ENCODE peak calls at places on chromosome 21, in four cellular contexts. X is colonic mucosa, G is mucosa of descending colon, M is keratinocyte. K is an unnamed sample.

GRCh38 chr21:20443558-20444155 is 554.6 kb upstream of the NCAM2 start:
- DNase-seq in X (no peak), G (no peak), M (no peak), K (no peak)

GRCh38 chr21:45902292-45902995 is 79.1 kb upstream of the COL6A1 start:
- DNase-seq in X (no peak), G (peak; percentile 24), M (no peak), K (no peak)

GRCh38 chr21:37452222-37452621 is 85.6 kb downstream of the DYRK1A start:
- DNase-seq in X (no peak), G (no peak), M (no peak), K (no peak)

GRCh38 chr21:45359451-45360217 is 45.3 kb upstream of the COL18A1 start:
- DNase-seq in X (no peak), G (peak; percentile 44), M (no peak), K (no peak)

GRCh38 chr21:31416465-31416864 is 72.4 kb upstream of the TIAM1 start:
- DNase-seq in X (no peak), G (no peak), M (no peak), K (no peak)

GRCh38 chr21:36499578-36500471 is 19.9 kb upstream of the CLDN14 start:
- DNase-seq in X (peak; percentile 45), G (peak; percentile 69), M (no peak), K (no peak)

GRCh38 chr21:30839304-30839703 is 9.7 kb upstream of the KRTAP7-1 start:
- DNase-seq in X (peak; percentile 18), G (no peak), M (no peak), K (peak; percentile 54)

GRCh38 chr21:16195896-16196443 is 466.2 kb downstream of the USP25 start:
- DNase-seq in X (no peak), G (no peak), M (no peak), K (no peak)

GRCh38 chr21:35303085-35303484 is 254.0 kb upstream of the RUNX1 start:
- DNase-seq in X (no peak), G (no peak), M (peak; percentile 76), K (no peak)

GRCh38 chr21:45078877-45079281 is 4.5 kb downstream of the ADARB1 start:
- DNase-seq in X (no peak), G (no peak), M (no peak), K (no peak)

GRCh38 chr21:26003428-26003827 is 167.1 kb downstream of the APP start:
- DNase-seq in X (no peak), G (no peak), M (no peak), K (no peak)

GRCh38 chr21:34726627-34727337 is 58.0 kb downstream of the CLIC6 start:
- DNase-seq in X (no peak), G (no peak), M (no peak), K (no peak)

GRCh38 chr21:21029159-21029558 is 30.9 kb downstream of the NCAM2 start:
- DNase-seq in X (no peak), G (no peak), M (no peak), K (no peak)

GRCh38 chr21:31509108-31510017 is 150.1 kb upstream of the SOD1 start:
- DNase-seq in X (peak; percentile 47), G (peak; percentile 54), M (peak; percentile 35), K (peak; percentile 41)

GRCh38 chr21:45432575-45433255 is 27.8 kb downstream of the COL18A1 start:
- DNase-seq in X (no peak), G (no peak), M (no peak), K (no peak)

DNA sequence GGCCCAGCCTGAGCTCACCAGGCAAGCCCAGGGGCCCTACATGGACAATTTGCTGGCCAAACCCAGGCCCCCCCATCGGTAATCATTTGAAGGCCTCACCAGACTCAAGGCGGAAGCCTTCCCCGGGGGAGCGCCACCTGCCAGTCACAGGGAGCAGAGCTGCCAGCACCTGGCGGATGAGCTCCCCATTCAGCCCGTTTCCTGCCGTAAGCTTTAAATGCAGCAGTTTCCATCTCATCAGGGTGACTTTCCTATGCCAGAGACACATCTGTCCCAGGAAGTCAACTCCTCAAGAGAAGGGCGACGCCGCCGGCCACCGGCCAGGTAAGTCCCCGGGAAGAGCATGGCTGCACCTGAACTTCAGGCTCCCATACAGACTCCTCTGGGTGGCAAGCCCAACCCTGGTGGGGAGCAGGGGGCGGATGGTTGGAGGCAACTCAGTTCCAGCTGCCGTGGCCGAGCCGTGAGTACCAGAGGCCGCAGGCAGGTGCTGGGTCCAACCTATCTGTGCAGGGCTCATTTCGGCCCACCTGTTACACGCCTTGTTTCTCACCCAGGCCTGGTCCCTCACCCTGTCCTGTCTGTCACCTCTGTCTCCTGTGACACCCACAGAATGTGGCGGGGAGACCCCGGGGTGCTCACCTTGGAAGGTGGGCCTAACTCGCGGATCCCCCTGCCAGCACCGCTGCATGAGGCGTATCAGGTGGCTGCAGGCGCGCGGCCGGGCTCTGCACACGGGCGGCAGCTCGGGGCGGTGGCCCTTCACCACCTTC is 20.7 kb downstream of the RIPK4 start:
- DNase-seq in X (no peak), G (peak; percentile 26), M (no peak), K (no peak)
- TF ChIP-seq CTCF in X (no peak), G (no peak), M (no peak), K (no peak)

DNA sequence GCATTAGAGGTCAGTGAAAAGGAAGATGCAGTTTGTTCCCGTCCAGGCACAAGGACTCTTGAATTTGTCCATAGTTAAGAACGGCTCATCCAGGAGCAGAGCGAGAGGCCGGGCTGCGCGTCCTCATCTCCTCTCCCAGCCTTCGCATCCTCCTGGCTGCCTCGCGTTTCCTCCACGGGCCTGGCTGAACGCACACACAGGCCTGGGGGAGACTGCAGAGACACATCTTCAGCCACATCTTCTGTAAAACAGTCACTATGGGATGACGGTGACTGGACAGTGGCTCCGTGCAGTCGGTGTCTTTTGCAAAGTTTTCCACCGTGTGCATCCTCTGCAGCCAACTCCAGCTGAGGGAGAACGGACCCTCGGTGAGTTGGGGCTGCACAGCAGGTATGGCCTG is 89.7 kb downstream of the PSMG1 start:
- DNase-seq in X (no peak), G (no peak), M (no peak), K (no peak)
- H3K4me1 ChIP-seq in X (no peaks in the 10 kb centered on the region), G (no peaks in the 10 kb centered on the region), M (peaks cover 1% of the 10 kb centered on the region), K (peaks cover 26% of the 10 kb centered on the region)

DNA sequence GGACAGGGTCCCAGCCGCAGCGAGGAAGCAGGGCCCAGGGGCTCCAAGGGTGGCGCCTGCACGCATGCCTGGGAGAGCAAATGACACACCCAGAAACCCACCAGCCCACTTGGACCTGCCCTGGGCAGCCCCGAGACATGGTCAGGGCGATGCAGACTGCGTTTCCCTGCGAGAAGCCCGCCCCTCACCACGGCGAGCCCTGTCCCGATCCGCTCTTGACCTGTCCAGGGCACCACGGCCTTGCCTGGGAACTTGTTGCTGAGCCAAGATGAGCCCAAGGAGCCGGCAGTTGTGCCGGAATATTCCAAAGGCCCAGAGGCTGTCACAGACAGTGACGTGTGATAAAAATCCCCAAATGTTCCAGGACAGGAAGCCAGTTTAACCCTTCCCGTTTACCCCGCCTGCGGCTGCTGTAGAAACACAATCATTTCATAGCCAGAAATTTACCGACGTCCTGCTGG is 78.1 kb downstream of the SIK1 start:
- DNase-seq in X (no peak), G (no peak), M (no peak), K (no peak)
- TF ChIP-seq CTCF in X (no peak), G (no peak), M (no peak), K (no peak)

GRCh38 chr21:43881283-43881682 is 16.3 kb downstream of the AGPAT3 start:
- DNase-seq in X (no peak), G (peak; percentile 17), M (no peak), K (no peak)

GRCh38 chr21:43880111-43880985 is 15.3 kb downstream of the AGPAT3 start:
- DNase-seq in X (no peak), G (peak; percentile 54), M (no peak), K (no peak)

GRCh38 chr21:43884012-43884860 is 19.2 kb downstream of the AGPAT3 start:
- DNase-seq in X (peak; percentile 88), G (peak; percentile 84), M (no peak), K (peak; percentile 87)

GRCh38 chr21:43882952-43883492 is 18.0 kb downstream of the AGPAT3 start:
- DNase-seq in X (no peak), G (peak; percentile 41), M (no peak), K (no peak)

GRCh38 chr21:43881918-43882317 is 16.9 kb downstream of the AGPAT3 start:
- DNase-seq in X (no peak), G (peak; percentile 31), M (no peak), K (no peak)
- H3K4me1 ChIP-seq in X (peaks cover 12% of the 10 kb centered on the region), G (peaks cover 25% of the 10 kb centered on the region), M (peaks cover 17% of the 10 kb centered on the region), K (peaks cover 20% of the 10 kb centered on the region)